ENCODE peak calls at places on chromosomes 1 and 21, in six cellular contexts. Q is PC-3, P is fibroblast of lung, R is H1, T is mammary epithelial cell, H is neural progenitor cell. F is an unnamed sample.
A peak's percentile ranks its signal among the peaks of the same experiment; 100 is the strongest.

GRCh38 chr21:16258834-16259611 is 529.2 kb downstream of the USP25 start:
- DNase-seq in R (no peak), H (no peak), T (no peak), Q (no peak), P (no peak), F (no peak)

GRCh38 chr1:36366091-36366661 is 19.5 kb downstream of the STK40 start:
- DNase-seq in R (no peak), H (peak; percentile 78), T (no peak), P (peak; percentile 55), Q (no peak), F (peak; percentile 85)

GRCh38 chr1:160244209-160244608 is 18.1 kb downstream of the DCAF8 start:
- DNase-seq in T (no peak), H (no peak), P (no peak), R (no peak), Q (peak; percentile 64), F (no peak)

GRCh38 chr1:201409440-201409839 is 10.3 kb upstream of the LAD1 start:
- DNase-seq in Q (no peak), R (no peak), T (no peak), P (no peak), H (no peak), F (no peak)

GRCh38 chr1:183205196-183205781 is 19.2 kb downstream of the LAMC2 start:
- DNase-seq in T (no peak), H (no peak), P (peak; percentile 95), R (no peak), Q (no peak), F (no peak)

GRCh38 chr1:23506376-23507107 is 22.6 kb upstream of the ASAP3 start:
- DNase-seq in R (no peak), H (no peak), T (no peak), Q (no peak), P (no peak), F (no peak)

GRCh38 chr1:12063141-12064072 is at the start of gene TNFRSF8:
- DNase-seq in R (no peak), P (peak; percentile 20), Q (no peak), H (peak; percentile 33), T (peak; percentile 15), F (peak; percentile 85)

GRCh38 chr1:238336531-238336930 is 445.8 kb upstream of the ZP4 start:
- DNase-seq in R (no peak), Q (peak; percentile 1), T (peak; percentile 13), H (no peak), P (no peak), F (no peak)

GRCh38 chr21:17513214-17514123 is 626 bp downstream of the CXADR start:
- DNase-seq in P (peak; percentile 29), H (peak; percentile 71), R (no peak), Q (peak; percentile 38), T (peak; percentile 52), F (no peak)

GRCh38 chr1:232047473-232047872 is 420.9 kb downstream of the DISC1 start:
- DNase-seq in H (no peak), R (no peak), P (no peak), Q (peak; percentile 44), T (no peak), F (no peak)

GRCh38 chr1:178371999-178372398 is 124.8 kb downstream of the CLEC20A start:
- DNase-seq in P (peak; percentile 29), Q (no peak), H (no peak), T (no peak), R (no peak), F (no peak)

GRCh38 chr1:27111771-27112573 is 43.0 kb downstream of the SLC9A1 start:
- DNase-seq in H (no peak), T (peak; percentile 100), Q (peak; percentile 97), P (peak; percentile 99), R (no peak), F (peak; percentile 74)

GRCh38 chr1:26991310-26992116 is 2.0 kb upstream of the TRNP1 start:
- DNase-seq in H (no peak), Q (peak; percentile 90), P (peak; percentile 83), T (no peak), R (no peak), F (no peak)

GRCh38 chr1:22457356-22457755 is 5.7 kb downstream of the ZBTB40 start:
- DNase-seq in Q (no peak), T (no peak), R (no peak), P (peak; percentile 82), H (no peak), F (no peak)

GRCh38 chr1:205533729-205534443 is 29.4 kb downstream of the CDK18 start:
- DNase-seq in P (no peak), R (no peak), Q (no peak), T (no peak), H (peak; percentile 22), F (no peak)

GRCh38 chr1:4071675-4072074 is 171.6 kb upstream of the C1orf174 start:
- DNase-seq in T (no peak), H (no peak), R (no peak), P (no peak), Q (no peak), F (no peak)

GRCh38 chr1:205907794-205908193 is 35.5 kb downstream of the SLC26A9 start:
- DNase-seq in R (no peak), H (peak; percentile 43), T (peak; percentile 30), P (peak; percentile 34), Q (peak; percentile 74), F (no peak)

GRCh38 chr1:11858968-11859871 is 475 bp upstream of the NPPB start:
- DNase-seq in H (peak; percentile 91), T (peak; percentile 40), Q (peak; percentile 51), P (peak; percentile 55), R (no peak), F (peak; percentile 85)

GRCh38 chr1:209354111-209354839 is 229.2 kb upstream of the CAMK1G start:
- DNase-seq in P (peak; percentile 93), Q (peak; percentile 98), H (peak; percentile 94), R (peak; percentile 71), T (peak; percentile 84), F (peak; percentile 73)

GRCh38 chr1:205542367-205542766 is 37.9 kb downstream of the CDK18 start:
- DNase-seq in H (peak; percentile 42), T (no peak), Q (no peak), R (no peak), P (no peak), F (no peak)

GRCh38 chr1:201582261-201582951 is 43.5 kb downstream of the NAV1 start:
- DNase-seq in T (no peak), Q (no peak), R (no peak), P (peak; percentile 56), H (no peak), F (no peak)

GRCh38 chr1:225883616-225884265 is 1.6 kb upstream of the TMEM63A start:
- DNase-seq in T (no peak), Q (peak; percentile 25), H (no peak), P (no peak), R (no peak), F (no peak)

GRCh38 chr1:9297831-9298230 is 5.1 kb downstream of the SPSB1 start:
- DNase-seq in T (no peak), P (no peak), R (no peak), H (no peak), Q (no peak), F (no peak)

GRCh38 chr1:66517959-66518358 is 16.0 kb upstream of the SGIP1 start:
- DNase-seq in R (no peak), Q (no peak), P (no peak), H (no peak), T (no peak), F (no peak)

GRCh38 chr1:175234639-175235038 is 42.1 kb upstream of the KIAA0040 start:
- DNase-seq in R (no peak), P (no peak), T (no peak), Q (no peak), H (no peak), F (no peak)

GRCh38 chr1:175232335-175232734 is 39.8 kb upstream of the KIAA0040 start:
- DNase-seq in H (no peak), Q (peak; percentile 37), P (no peak), R (no peak), T (no peak), F (no peak)

DNA sequence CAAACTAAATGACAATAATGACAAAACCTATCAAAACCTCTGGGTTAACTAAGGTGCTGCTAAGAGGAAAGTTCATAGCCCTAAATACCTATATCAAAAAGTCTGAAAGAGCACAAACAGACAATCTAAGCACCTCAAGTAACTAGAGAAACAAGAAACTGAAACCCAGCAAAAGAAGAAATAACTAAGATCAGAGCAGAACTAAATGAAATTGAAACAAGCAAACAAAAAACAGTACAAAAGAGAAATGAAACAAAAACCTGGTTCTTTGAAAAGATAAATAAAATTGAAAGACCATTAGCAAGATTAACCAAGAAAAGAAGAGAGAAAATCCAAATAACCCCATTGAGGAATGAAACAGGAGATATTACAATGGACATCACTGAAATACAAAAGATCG is 44.8 kb upstream of the KIAA0040 start:
- DNase-seq in T (no peak), P (no peak), R (no peak), Q (no peak), H (no peak), F (no peak)
- H3K4me1 ChIP-seq in T (peaks cover 6% of the 10 kb centered on the region), P (no peaks in the 10 kb centered on the region), R (no peaks in the 10 kb centered on the region), Q (peaks cover 6% of the 10 kb centered on the region), H (no peaks in the 10 kb centered on the region), F (no peaks in the 10 kb centered on the region)

GRCh38 chr1:20355828-20356735 is 65.4 kb downstream of the VWA5B1 start:
- DNase-seq in H (no peak), Q (peak; percentile 42), T (peak; percentile 87), P (no peak), R (no peak), F (no peak)

GRCh38 chr1:20357796-20358195 is 67.1 kb downstream of the VWA5B1 start:
- DNase-seq in T (no peak), Q (no peak), H (no peak), R (no peak), P (no peak), F (no peak)

GRCh38 chr1:20358761-20359263 is 68.1 kb downstream of the VWA5B1 start:
- DNase-seq in P (peak; percentile 95), H (no peak), Q (peak; percentile 64), T (peak; percentile 29), R (no peak), F (no peak)

GRCh38 chr1:20355101-20355827 is 64.6 kb downstream of the VWA5B1 start:
- DNase-seq in H (no peak), R (no peak), P (no peak), T (no peak), Q (no peak), F (no peak)

GRCh38 chr1:20356850-20357459 is 66.3 kb downstream of the VWA5B1 start:
- DNase-seq in Q (peak; percentile 55), R (no peak), T (peak; percentile 21), P (no peak), H (no peak), F (no peak)
- TF ChIP-seq EZH2 in Q (no peak), R (no peak), T (no peak), P (no peak), H (no peak), F (no peak)

GRCh38 chr1:71490432-71490831 is 409.6 kb upstream of the ZRANB2 start:
- DNase-seq in T (peak; percentile 59), P (peak; percentile 17), Q (peak; percentile 80), R (no peak), H (no peak), F (no peak)

GRCh38 chr1:71492298-71493041 is 411.6 kb upstream of the ZRANB2 start:
- DNase-seq in P (no peak), T (no peak), H (no peak), Q (no peak), R (no peak), F (no peak)

GRCh38 chr1:71494163-71494562 is 413.3 kb upstream of the ZRANB2 start:
- DNase-seq in H (no peak), T (peak; percentile 18), Q (peak; percentile 27), R (no peak), P (no peak), F (no peak)

GRCh38 chr1:71488555-71489252 is 407.9 kb upstream of the ZRANB2 start:
- DNase-seq in Q (peak; percentile 49), R (no peak), P (no peak), T (no peak), H (no peak), F (peak; percentile 15)
- H3K4me2 ChIP-seq in Q (no peak overlapping the region), R (no peak overlapping the region), P (no peak overlapping the region), T (no peak overlapping the region), H (peak overlapping the region; percentile 60), F (peak overlapping the region; percentile 39)

GRCh38 chr1:55443175-55443933 is 228.2 kb upstream of the USP24 start:
- DNase-seq in T (peak; percentile 25), Q (peak; percentile 91), H (no peak), R (no peak), P (peak; percentile 100), F (no peak)
- H3K4me1 ChIP-seq in T (peaks cover 5% of the 10 kb centered on the region), Q (peaks cover 39% of the 10 kb centered on the region), H (no peaks in the 10 kb centered on the region), R (no peaks in the 10 kb centered on the region), P (peaks cover 18% of the 10 kb centered on the region), F (no peaks in the 10 kb centered on the region)